ENCODE peak calls at places on chromosomes 5 and 9, in four cellular contexts. H is GM04504, V is NCI-H774, W is adipocyte. G is an unnamed sample.

GRCh38 chr9:80698725-80699124 is 990.6 kb downstream of the TLE1 start:
- DNase-seq in H (no peak), V (no peak), W (peak; percentile 32), G (peak; percentile 56)

GRCh38 chr5:172774561-172775271 is 3.7 kb upstream of the DUSP1 start:
- DNase-seq in H (no peak), V (no peak), W (no peak), G (no peak)

GRCh38 chr5:59466271-59466670 is 427.3 kb downstream of the PDE4D start:
- DNase-seq in H (no peak), V (no peak), W (no peak), G (no peak)

GRCh38 chr9:116020146-116020545 is 133.4 kb upstream of the PAPPA start:
- DNase-seq in H (no peak), V (no peak), W (no peak), G (no peak)

GRCh38 chr9:91978739-91979414 is 28.8 kb upstream of the ROR2 start:
- DNase-seq in H (peak; percentile 78), V (peak; percentile 28), W (peak; percentile 72), G (peak; percentile 46)

GRCh38 chr5:180591249-180591887 is at the start of gene SCGB3A1:
- DNase-seq in H (no peak), V (no peak), W (peak; percentile 24), G (no peak)

GRCh38 chr5:75020016-75020656 is 32.2 kb downstream of the GCNT4 start:
- DNase-seq in H (no peak), V (peak; percentile 26), W (no peak), G (peak; percentile 44)

GRCh38 chr5:116396700-116397099 is 177.9 kb downstream of the SEMA6A start:
- DNase-seq in H (no peak), V (no peak), W (no peak), G (no peak)

GRCh38 chr5:56123531-56124243 is 109.4 kb downstream of the ANKRD55 start:
- DNase-seq in H (peak; percentile 97), V (no peak), W (peak; percentile 90), G (peak; percentile 87)

GRCh38 chr5:123116063-123116462 is 27.0 kb downstream of the PRDM6 start:
- DNase-seq in H (peak; percentile 32), V (no peak), W (peak; percentile 66), G (no peak)

GRCh38 chr9:33076031-33076359 is 479 bp downstream of the SMU1 start:
- DNase-seq in H (no peak), V (no peak), W (peak; percentile 67), G (no peak)

GRCh38 chr9:121783523-121784507 is 132.4 kb downstream of the DAB2IP start:
- DNase-seq in H (no peak), V (no peak), W (no peak), G (no peak)

GRCh38 chr5:134458234-134458633 is 46.6 kb upstream of the CDKN2AIPNL start:
- DNase-seq in H (no peak), V (no peak), W (peak; percentile 32), G (no peak)

GRCh38 chr9:133750927-133751649 is 12.9 kb upstream of the SARDH start:
- DNase-seq in H (no peak), V (no peak), W (no peak), G (no peak)

GRCh38 chr9:18238752-18239151 is 235.2 kb upstream of the ADAMTSL1 start:
- DNase-seq in H (peak; percentile 40), V (no peak), W (peak; percentile 66), G (peak; percentile 86)

GRCh38 chr5:111673896-111674626 is 82.9 kb downstream of the NREP start:
- DNase-seq in H (no peak), V (no peak), W (no peak), G (no peak)

GRCh38 chr9:84932915-84933527 is 263.5 kb downstream of the NTRK2 start:
- DNase-seq in H (no peak), V (no peak), W (no peak), G (peak; percentile 1)

GRCh38 chr5:59661939-59662615 is 231.4 kb downstream of the PDE4D start:
- DNase-seq in H (no peak), V (peak; percentile 60), W (no peak), G (no peak)

GRCh38 chr5:82861705-82862104 is 215.5 kb downstream of the TMEM167A start:
- DNase-seq in H (no peak), V (no peak), W (peak; percentile 90), G (no peak)

GRCh38 chr9:130936285-130937117 is 2.5 kb downstream of the FIBCD1 start:
- DNase-seq in H (peak; percentile 32), V (no peak), W (peak; percentile 66), G (peak; percentile 38)

GRCh38 chr5:160312139-160312959 is at the start of gene CCNJL:
- DNase-seq in H (no peak), V (peak; percentile 75), W (peak; percentile 87), G (peak; percentile 74)

G was measured in PC-3.